ENCODE peak calls at places on chromosomes 5 and 9, in eight cellular contexts. A is HCT116, M is adrenal gland, R is RWPE2, S is small intestine, F is lower lobe of right lung, O is SJCRH30, W is pancreas. Q is an unnamed sample.

GRCh38 chr5:91160751-91161285 is 222.3 kb downstream of the ARRDC3 start:
- DNase-seq in A (no peak), M (no peak), R (no peak), F (no peak), S (no peak), O (no peak), W (no peak), Q (no peak)

GRCh38 chr9:124708070-124708469 is 63.0 kb downstream of the NR6A1 start:
- DNase-seq in W (no peak), O (no peak), M (no peak), F (no peak), S (peak; percentile 56), A (no peak), R (no peak), Q (no peak)

GRCh38 chr9:35705836-35706430 is 16.2 kb upstream of the TPM2 start:
- DNase-seq in F (no peak), M (no peak), R (no peak), W (no peak), O (no peak), A (no peak), S (no peak), Q (no peak)

GRCh38 chr5:55223219-55223987 is 3.7 kb downstream of the MCIDAS start:
- DNase-seq in M (no peak), S (no peak), F (no peak), W (no peak), O (no peak), A (no peak), R (no peak), Q (no peak)

GRCh38 chr5:117999939-118000549 is 988.3 kb downstream of the DTWD2 start:
- DNase-seq in M (no peak), W (no peak), A (no peak), R (no peak), F (no peak), S (no peak), O (peak; percentile 21), Q (no peak)

GRCh38 chr5:64834037-64834436 is 65.3 kb downstream of the CWC27 start:
- DNase-seq in F (no peak), A (no peak), S (no peak), W (no peak), R (no peak), M (no peak), O (no peak), Q (no peak)

GRCh38 chr9:110977259-110977709 is 61.0 kb downstream of the LPAR1 start:
- DNase-seq in F (no peak), M (no peak), S (peak; percentile 74), A (peak; percentile 79), R (peak; percentile 61), W (peak; percentile 47), O (peak; percentile 21), Q (no peak)

GRCh38 chr9:89687216-89687615 is 82.4 kb downstream of the GADD45G start:
- DNase-seq in O (no peak), W (no peak), M (no peak), A (no peak), S (no peak), R (no peak), F (no peak), Q (no peak)

GRCh38 chr5:110752953-110753352 is 14.1 kb downstream of the SLC25A46 start:
- DNase-seq in R (no peak), O (no peak), W (no peak), M (no peak), A (no peak), F (no peak), S (no peak), Q (no peak)

GRCh38 chr5:120150770-120151169 is 313.3 kb upstream of the PRR16 start:
- DNase-seq in A (no peak), M (no peak), W (no peak), R (no peak), F (no peak), S (no peak), O (no peak), Q (no peak)

GRCh38 chr9:34177906-34178697 is 741 bp upstream of the UBAP1 start:
- DNase-seq in A (no peak), M (no peak), S (no peak), R (no peak), F (no peak), W (no peak), O (no peak), Q (peak; percentile 75)

GRCh38 chr5:9512452-9512851 is 33.4 kb downstream of the SEMA5A start:
- DNase-seq in F (no peak), S (no peak), A (no peak), W (no peak), M (no peak), R (no peak), O (no peak), Q (no peak)

GRCh38 chr9:87491488-87491887 is 6.2 kb upstream of the DAPK1 start:
- DNase-seq in R (no peak), W (no peak), M (no peak), S (no peak), O (no peak), A (no peak), F (no peak), Q (no peak)

GRCh38 chr5:12460493-12461261 is 556.4 kb upstream of the CTNND2 start:
- DNase-seq in W (no peak), S (no peak), A (no peak), R (no peak), M (no peak), F (no peak), O (no peak), Q (no peak)

GRCh38 chr9:111728617-111729366 is 65.9 kb downstream of the SHOC1 start:
- DNase-seq in S (peak; percentile 15), R (no peak), A (peak; percentile 87), F (no peak), W (no peak), O (no peak), M (no peak), Q (no peak)

GRCh38 chr9:123399803-123400378 is 43.9 kb downstream of the CRB2 start:
- DNase-seq in O (peak; percentile 45), R (no peak), F (no peak), W (no peak), S (no peak), A (no peak), M (no peak), Q (no peak)

DNA sequence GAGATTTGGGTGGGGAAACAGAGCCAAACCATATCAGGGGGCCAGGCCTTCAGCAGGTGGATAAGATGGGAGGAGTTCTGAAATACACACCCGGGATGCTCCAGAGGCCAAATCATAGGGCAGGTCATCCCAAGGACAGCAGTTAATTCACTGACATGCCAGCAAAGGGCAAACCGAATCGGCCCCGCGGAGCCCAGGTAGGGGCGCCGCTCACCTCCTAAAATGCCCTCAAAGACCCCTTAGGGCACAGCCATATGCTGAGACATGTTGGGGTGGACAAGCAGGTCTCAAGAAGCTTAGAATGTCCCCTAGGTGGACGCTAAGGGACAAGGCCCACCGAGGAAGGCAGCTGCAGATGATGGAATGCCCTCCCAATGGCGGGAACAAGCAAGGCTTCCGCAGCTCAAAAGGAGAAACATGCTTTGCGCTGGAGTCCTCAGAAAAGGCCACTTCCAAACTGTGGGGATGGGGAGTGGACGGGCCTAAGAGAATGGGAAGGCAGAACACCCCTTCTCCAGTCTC is 144.9 kb downstream of the ERCC6L2 start:
- DNase-seq in S (no peak), F (no peak), A (no peak), W (no peak), M (no peak), O (no peak), R (no peak), Q (no peak)
- H3K4me3 ChIP-seq in S (peak overlapping the region; percentile 61), F (peak overlapping the region; percentile 68), A (no peak overlapping the region), W (peak overlapping the region; percentile 37), M (no peak overlapping the region), O (peak overlapping the region; percentile 66), R (no peak overlapping the region), Q (peak overlapping the region; percentile 55)

GRCh38 chr5:172006378-172007152 is at the start of gene FBXW11:
- DNase-seq in W (peak; percentile 98), F (peak; percentile 99), R (peak; percentile 99), S (peak; percentile 98), A (peak; percentile 95), M (peak; percentile 95), O (peak; percentile 98), Q (peak; percentile 99)

GRCh38 chr5:172002840-172003512 is 3.5 kb downstream of the FBXW11 start:
- DNase-seq in O (no peak), F (no peak), R (no peak), S (peak; percentile 58), W (no peak), M (no peak), A (no peak), Q (no peak)

GRCh38 chr5:172005708-172006377 is 595 bp downstream of the FBXW11 start:
- DNase-seq in R (no peak), M (peak; percentile 48), A (no peak), W (peak; percentile 48), S (peak; percentile 38), O (peak; percentile 47), F (peak; percentile 51), Q (peak; percentile 83)

GRCh38 chr5:172003750-172004149 is 2.7 kb downstream of the FBXW11 start:
- DNase-seq in R (no peak), S (no peak), F (no peak), A (no peak), W (no peak), O (no peak), M (no peak), Q (no peak)

GRCh38 chr5:172004824-172005237 is 1.6 kb downstream of the FBXW11 start:
- DNase-seq in S (peak; percentile 20), A (no peak), O (no peak), R (no peak), W (no peak), M (no peak), F (no peak), Q (no peak)
- H3K4me1 ChIP-seq in S (peaks cover 11% of the 10 kb centered on the region), A (peaks cover 36% of the 10 kb centered on the region), O (peaks cover 6% of the 10 kb centered on the region), R (peaks cover 39% of the 10 kb centered on the region), W (peaks cover 32% of the 10 kb centered on the region), M (peaks cover 60% of the 10 kb centered on the region), F (peaks cover 64% of the 10 kb centered on the region), Q (peaks cover 30% of the 10 kb centered on the region)

GRCh38 chr5:148000036-148000435 is 63.7 kb upstream of the SPINK5 start:
- DNase-seq in R (no peak), F (no peak), O (no peak), W (no peak), A (no peak), S (no peak), M (no peak), Q (no peak)

GRCh38 chr5:147998704-147999103 is 65.1 kb upstream of the SPINK5 start:
- DNase-seq in F (no peak), M (no peak), R (no peak), A (no peak), S (no peak), O (no peak), W (no peak), Q (no peak)

GRCh38 chr5:148005788-148006520 is 57.8 kb upstream of the SPINK5 start:
- DNase-seq in A (peak; percentile 16), S (no peak), R (no peak), O (peak; percentile 7), W (no peak), F (no peak), M (no peak), Q (no peak)

GRCh38 chr5:148002471-148002870 is 61.3 kb upstream of the SPINK5 start:
- DNase-seq in O (no peak), A (no peak), F (no peak), S (no peak), M (no peak), W (no peak), R (no peak), Q (no peak)

GRCh38 chr5:148003226-148003625 is 60.6 kb upstream of the SPINK5 start:
- DNase-seq in W (no peak), S (no peak), F (no peak), A (no peak), O (no peak), M (no peak), R (no peak), Q (no peak)
- H3K36me3 ChIP-seq in W (no peaks in the 10 kb centered on the region), S (no peaks in the 10 kb centered on the region), F (no peaks in the 10 kb centered on the region), A (no peaks in the 10 kb centered on the region), O (no peaks in the 10 kb centered on the region), M (no peaks in the 10 kb centered on the region), R (no peaks in the 10 kb centered on the region), Q (no peaks in the 10 kb centered on the region)

GRCh38 chr9:126677188-126678084 is 63.7 kb downstream of the LMX1B start:
- DNase-seq in R (no peak), W (no peak), A (no peak), O (no peak), F (no peak), M (no peak), S (no peak), Q (no peak)
- H3K4me3 ChIP-seq in R (no peak overlapping the region), W (no peak overlapping the region), A (no peak overlapping the region), O (no peak overlapping the region), F (no peak overlapping the region), M (no peak overlapping the region), S (no peak overlapping the region), Q (no peak overlapping the region)